ENCODE peak calls at places on chromosomes 3 and 15, in nine cellular contexts. B is endothelial cell; E is omental fat pad; J is activated naive CD8-positive, alpha-beta T cell treated with anti-CD3 and anti-CD28 coated beads for 36 hours; S is NCI-H69; X is lung; U is foreskin keratinocyte; F is NAMALWA; H is cardiac muscle cell. Z is an unnamed sample.

GRCh38 chr3:60282840-60283239 is 968.4 kb downstream of the FHIT start:
- DNase-seq in B (no peak), E (no peak), J (no peak), S (peak; percentile 93), X (no peak), U (no peak), F (no peak), H (no peak), Z (no peak)

GRCh38 chr3:42756681-42757213 is 16.3 kb downstream of the CCDC13 start:
- DNase-seq in B (no peak), E (no peak), J (no peak), S (no peak), X (no peak), U (no peak), F (no peak), H (no peak), Z (no peak)

GRCh38 chr15:75109021-75109690 is 85.8 kb downstream of the PPCDC start:
- DNase-seq in B (no peak), E (no peak), J (no peak), S (no peak), X (no peak), U (no peak), F (no peak), H (no peak), Z (no peak)

GRCh38 chr15:60757831-60758570 is 279.1 kb upstream of the ICE2 start:
- DNase-seq in B (no peak), E (no peak), J (no peak), S (peak; percentile 9), X (no peak), U (no peak), F (no peak), H (no peak), Z (no peak)

GRCh38 chr3:132568427-132568826 is 28.6 kb upstream of the ACKR4 start:
- DNase-seq in B (no peak), E (no peak), J (no peak), S (no peak), X (no peak), U (no peak), F (no peak), H (no peak), Z (no peak)

GRCh38 chr3:81778678-81779182 is 17.3 kb upstream of the GBE1 start:
- DNase-seq in B (no peak), E (no peak), J (no peak), S (peak; percentile 27), X (no peak), U (no peak), F (no peak), H (no peak), Z (no peak)

GRCh38 chr3:160447544-160447943 is 2.0 kb downstream of the TRIM59 start:
- DNase-seq in B (no peak), E (no peak), J (no peak), S (no peak), X (no peak), U (no peak), F (no peak), H (no peak), Z (no peak)

GRCh38 chr15:70799667-70800450 is 36.5 kb upstream of the UACA start:
- DNase-seq in B (no peak), E (no peak), J (no peak), S (no peak), X (peak; percentile 74), U (no peak), F (no peak), H (peak; percentile 50), Z (peak; percentile 99)

GRCh38 chr3:100590114-100590839 is 19.1 kb upstream of the ADGRG7 start:
- DNase-seq in B (peak; percentile 64), E (no peak), J (peak; percentile 36), S (peak; percentile 54), X (peak; percentile 49), U (peak; percentile 30), F (peak; percentile 84), H (peak; percentile 76), Z (peak; percentile 38)

GRCh38 chr15:60751985-60752952 is 273.3 kb upstream of the ICE2 start:
- DNase-seq in B (peak; percentile 5), E (no peak), J (no peak), S (peak; percentile 34), X (no peak), U (no peak), F (no peak), H (no peak), Z (no peak)

GRCh38 chr3:88000853-88001252 is 58.0 kb downstream of the CGGBP1 start:
- DNase-seq in B (peak; percentile 22), E (no peak), J (peak; percentile 23), S (no peak), X (no peak), U (no peak), F (no peak), H (peak; percentile 38), Z (no peak)

GRCh38 chr15:81939604-81940440 is 106.0 kb downstream of the MEX3B start:
- DNase-seq in B (peak; percentile 44), E (no peak), J (no peak), S (no peak), X (no peak), U (peak; percentile 28), F (peak; percentile 80), H (no peak), Z (peak; percentile 17)